ENCODE peak calls at places on chromosomes 7 and 10, in nine cellular contexts. One of them, this sample, is unnamed.

GRCh38 chr7:100837099-100837836 is 9.9 kb upstream of the EPHB4 start:
- DNase-seq in AG20443: peak
- DNase-seq in stimulated activated CD4-positive, alpha-beta T cell treated with anti-CD3 and anti-CD28 coated beads, Interleukin-4, amount 100 ng/mL, for 4 hours: peak
- DNase-seq in endothelial cell: peak
- DNase-seq in brain microvascular endothelial cell: peak
- DNase-seq in NCI-H2081 treated with DMSO at 0.1 percent for 48 hours: no peak
- DNase-seq in Kasumi-1: peak
- DNase-seq in amniotic stem cell: peak
- DNase-seq in Peyer's patch: peak
- DNase-seq in this sample: peak

GRCh38 chr7:80699030-80699638 is 60.7 kb downstream of the CD36 start:
- DNase-seq in AG20443: peak
- DNase-seq in stimulated activated CD4-positive, alpha-beta T cell treated with anti-CD3 and anti-CD28 coated beads, Interleukin-4, amount 100 ng/mL, for 4 hours: no peak
- DNase-seq in NCI-H2081 treated with DMSO at 0.1 percent for 48 hours: peak
- DNase-seq in Kasumi-1: peak
- DNase-seq in brain microvascular endothelial cell: no peak
- DNase-seq in endothelial cell: no peak
- DNase-seq in Peyer's patch: no peak
- DNase-seq in amniotic stem cell: peak
- DNase-seq in this sample: peak

GRCh38 chr10:80459047-80459865 is 5.1 kb downstream of the TSPAN14 start:
- DNase-seq in Kasumi-1: peak
- DNase-seq in stimulated activated CD4-positive, alpha-beta T cell treated with anti-CD3 and anti-CD28 coated beads, Interleukin-4, amount 100 ng/mL, for 4 hours: peak
- DNase-seq in AG20443: peak
- DNase-seq in endothelial cell: no peak
- DNase-seq in Peyer's patch: peak
- DNase-seq in NCI-H2081 treated with DMSO at 0.1 percent for 48 hours: no peak
- DNase-seq in amniotic stem cell: no peak
- DNase-seq in brain microvascular endothelial cell: no peak
- DNase-seq in this sample: peak

GRCh38 chr7:38704751-38705150 is 73.6 kb upstream of the AMPH start:
- DNase-seq in stimulated activated CD4-positive, alpha-beta T cell treated with anti-CD3 and anti-CD28 coated beads, Interleukin-4, amount 100 ng/mL, for 4 hours: no peak
- DNase-seq in brain microvascular endothelial cell: no peak
- DNase-seq in endothelial cell: no peak
- DNase-seq in Kasumi-1: no peak
- DNase-seq in amniotic stem cell: no peak
- DNase-seq in AG20443: peak
- DNase-seq in Peyer's patch: no peak
- DNase-seq in NCI-H2081 treated with DMSO at 0.1 percent for 48 hours: no peak
- DNase-seq in this sample: no peak

GRCh38 chr10:97673736-97674525 is 13.1 kb downstream of the AVPI1 start:
- DNase-seq in amniotic stem cell: no peak
- DNase-seq in AG20443: peak
- DNase-seq in NCI-H2081 treated with DMSO at 0.1 percent for 48 hours: no peak
- DNase-seq in stimulated activated CD4-positive, alpha-beta T cell treated with anti-CD3 and anti-CD28 coated beads, Interleukin-4, amount 100 ng/mL, for 4 hours: no peak
- DNase-seq in Peyer's patch: no peak
- DNase-seq in endothelial cell: no peak
- DNase-seq in brain microvascular endothelial cell: peak
- DNase-seq in Kasumi-1: peak
- DNase-seq in this sample: peak

GRCh38 chr10:84329094-84329611 is 764 bp downstream of the CCSER2 start:
- DNase-seq in brain microvascular endothelial cell: peak
- DNase-seq in Kasumi-1: peak
- DNase-seq in amniotic stem cell: no peak
- DNase-seq in stimulated activated CD4-positive, alpha-beta T cell treated with anti-CD3 and anti-CD28 coated beads, Interleukin-4, amount 100 ng/mL, for 4 hours: peak
- DNase-seq in endothelial cell: peak
- DNase-seq in AG20443: peak
- DNase-seq in NCI-H2081 treated with DMSO at 0.1 percent for 48 hours: no peak
- DNase-seq in Peyer's patch: no peak
- DNase-seq in this sample: peak

GRCh38 chr7:107889992-107890391 is 991 bp upstream of the DLD start:
- DNase-seq in Kasumi-1: no peak
- DNase-seq in stimulated activated CD4-positive, alpha-beta T cell treated with anti-CD3 and anti-CD28 coated beads, Interleukin-4, amount 100 ng/mL, for 4 hours: no peak
- DNase-seq in AG20443: no peak
- DNase-seq in amniotic stem cell: no peak
- DNase-seq in brain microvascular endothelial cell: no peak
- DNase-seq in NCI-H2081 treated with DMSO at 0.1 percent for 48 hours: no peak
- DNase-seq in endothelial cell: no peak
- DNase-seq in Peyer's patch: no peak
- DNase-seq in this sample: no peak

GRCh38 chr10:78470267-78471103 is 436.8 kb downstream of the RPS24 start:
- DNase-seq in Peyer's patch: no peak
- DNase-seq in endothelial cell: no peak
- DNase-seq in AG20443: no peak
- DNase-seq in stimulated activated CD4-positive, alpha-beta T cell treated with anti-CD3 and anti-CD28 coated beads, Interleukin-4, amount 100 ng/mL, for 4 hours: no peak
- DNase-seq in Kasumi-1: no peak
- DNase-seq in NCI-H2081 treated with DMSO at 0.1 percent for 48 hours: no peak
- DNase-seq in amniotic stem cell: no peak
- DNase-seq in brain microvascular endothelial cell: no peak
- DNase-seq in this sample: no peak

GRCh38 chr10:43734716-43735115 is 86.0 kb upstream of the ZNF32 start:
- DNase-seq in NCI-H2081 treated with DMSO at 0.1 percent for 48 hours: no peak
- DNase-seq in stimulated activated CD4-positive, alpha-beta T cell treated with anti-CD3 and anti-CD28 coated beads, Interleukin-4, amount 100 ng/mL, for 4 hours: no peak
- DNase-seq in endothelial cell: no peak
- DNase-seq in amniotic stem cell: no peak
- DNase-seq in AG20443: no peak
- DNase-seq in Kasumi-1: no peak
- DNase-seq in Peyer's patch: no peak
- DNase-seq in brain microvascular endothelial cell: no peak
- DNase-seq in this sample: no peak

GRCh38 chr10:46222364-46222935 is 64.3 kb upstream of the ANTXRL start:
- DNase-seq in NCI-H2081 treated with DMSO at 0.1 percent for 48 hours: no peak
- DNase-seq in endothelial cell: no peak
- DNase-seq in Kasumi-1: no peak
- DNase-seq in brain microvascular endothelial cell: peak
- DNase-seq in stimulated activated CD4-positive, alpha-beta T cell treated with anti-CD3 and anti-CD28 coated beads, Interleukin-4, amount 100 ng/mL, for 4 hours: no peak
- DNase-seq in Peyer's patch: no peak
- DNase-seq in amniotic stem cell: no peak
- DNase-seq in AG20443: peak
- DNase-seq in this sample: peak

GRCh38 chr10:76051007-76051936 is 619.8 kb downstream of the LRMDA start:
- DNase-seq in Kasumi-1: no peak
- DNase-seq in NCI-H2081 treated with DMSO at 0.1 percent for 48 hours: no peak
- DNase-seq in endothelial cell: no peak
- DNase-seq in brain microvascular endothelial cell: no peak
- DNase-seq in amniotic stem cell: no peak
- DNase-seq in Peyer's patch: no peak
- DNase-seq in stimulated activated CD4-positive, alpha-beta T cell treated with anti-CD3 and anti-CD28 coated beads, Interleukin-4, amount 100 ng/mL, for 4 hours: no peak
- DNase-seq in AG20443: no peak
- DNase-seq in this sample: no peak

GRCh38 chr7:39413866-39414668 is 152.1 kb upstream of the YAE1 start:
- DNase-seq in endothelial cell: peak
- DNase-seq in Kasumi-1: peak
- DNase-seq in Peyer's patch: peak
- DNase-seq in amniotic stem cell: no peak
- DNase-seq in AG20443: peak
- DNase-seq in stimulated activated CD4-positive, alpha-beta T cell treated with anti-CD3 and anti-CD28 coated beads, Interleukin-4, amount 100 ng/mL, for 4 hours: peak
- DNase-seq in brain microvascular endothelial cell: peak
- DNase-seq in NCI-H2081 treated with DMSO at 0.1 percent for 48 hours: no peak
- DNase-seq in this sample: peak

GRCh38 chr7:47902013-47902412 is 46.3 kb downstream of the PKD1L1 start:
- DNase-seq in endothelial cell: no peak
- DNase-seq in NCI-H2081 treated with DMSO at 0.1 percent for 48 hours: no peak
- DNase-seq in amniotic stem cell: no peak
- DNase-seq in Kasumi-1: no peak
- DNase-seq in Peyer's patch: no peak
- DNase-seq in AG20443: no peak
- DNase-seq in brain microvascular endothelial cell: no peak
- DNase-seq in stimulated activated CD4-positive, alpha-beta T cell treated with anti-CD3 and anti-CD28 coated beads, Interleukin-4, amount 100 ng/mL, for 4 hours: no peak
- DNase-seq in this sample: no peak

GRCh38 chr10:69721690-69722310 is 79.9 kb upstream of the COL13A1 start:
- DNase-seq in AG20443: peak
- DNase-seq in stimulated activated CD4-positive, alpha-beta T cell treated with anti-CD3 and anti-CD28 coated beads, Interleukin-4, amount 100 ng/mL, for 4 hours: no peak
- DNase-seq in brain microvascular endothelial cell: peak
- DNase-seq in Peyer's patch: no peak
- DNase-seq in Kasumi-1: no peak
- DNase-seq in amniotic stem cell: no peak
- DNase-seq in NCI-H2081 treated with DMSO at 0.1 percent for 48 hours: no peak
- DNase-seq in endothelial cell: peak
- DNase-seq in this sample: peak

GRCh38 chr7:32275216-32275979 is 205.2 kb upstream of the PDE1C start:
- DNase-seq in amniotic stem cell: no peak
- DNase-seq in Kasumi-1: no peak
- DNase-seq in stimulated activated CD4-positive, alpha-beta T cell treated with anti-CD3 and anti-CD28 coated beads, Interleukin-4, amount 100 ng/mL, for 4 hours: no peak
- DNase-seq in brain microvascular endothelial cell: no peak
- DNase-seq in Peyer's patch: no peak
- DNase-seq in AG20443: no peak
- DNase-seq in NCI-H2081 treated with DMSO at 0.1 percent for 48 hours: no peak
- DNase-seq in endothelial cell: no peak
- DNase-seq in this sample: no peak

GRCh38 chr10:101389986-101390531 is 36.1 kb downstream of the BTRC start:
- DNase-seq in Peyer's patch: no peak
- DNase-seq in brain microvascular endothelial cell: no peak
- DNase-seq in amniotic stem cell: no peak
- DNase-seq in endothelial cell: no peak
- DNase-seq in Kasumi-1: no peak
- DNase-seq in stimulated activated CD4-positive, alpha-beta T cell treated with anti-CD3 and anti-CD28 coated beads, Interleukin-4, amount 100 ng/mL, for 4 hours: no peak
- DNase-seq in AG20443: no peak
- DNase-seq in NCI-H2081 treated with DMSO at 0.1 percent for 48 hours: no peak
- DNase-seq in this sample: no peak

GRCh38 chr7:107813524-107813923 is 10.5 kb upstream of the SLC26A3 start:
- DNase-seq in NCI-H2081 treated with DMSO at 0.1 percent for 48 hours: no peak
- DNase-seq in AG20443: no peak
- DNase-seq in Kasumi-1: no peak
- DNase-seq in brain microvascular endothelial cell: no peak
- DNase-seq in stimulated activated CD4-positive, alpha-beta T cell treated with anti-CD3 and anti-CD28 coated beads, Interleukin-4, amount 100 ng/mL, for 4 hours: no peak
- DNase-seq in Peyer's patch: no peak
- DNase-seq in amniotic stem cell: no peak
- DNase-seq in endothelial cell: no peak
- DNase-seq in this sample: no peak

GRCh38 chr10:15084502-15084922 is 4.1 kb downstream of the ACBD7 start:
- DNase-seq in endothelial cell: no peak
- DNase-seq in amniotic stem cell: peak
- DNase-seq in brain microvascular endothelial cell: peak
- DNase-seq in NCI-H2081 treated with DMSO at 0.1 percent for 48 hours: no peak
- DNase-seq in Kasumi-1: no peak
- DNase-seq in stimulated activated CD4-positive, alpha-beta T cell treated with anti-CD3 and anti-CD28 coated beads, Interleukin-4, amount 100 ng/mL, for 4 hours: no peak
- DNase-seq in Peyer's patch: no peak
- DNase-seq in AG20443: peak
- DNase-seq in this sample: peak

GRCh38 chr10:126166797-126167196 is 221.5 kb downstream of the ADAM12 start:
- DNase-seq in amniotic stem cell: no peak
- DNase-seq in stimulated activated CD4-positive, alpha-beta T cell treated with anti-CD3 and anti-CD28 coated beads, Interleukin-4, amount 100 ng/mL, for 4 hours: no peak
- DNase-seq in Peyer's patch: no peak
- DNase-seq in AG20443: no peak
- DNase-seq in brain microvascular endothelial cell: no peak
- DNase-seq in Kasumi-1: no peak
- DNase-seq in NCI-H2081 treated with DMSO at 0.1 percent for 48 hours: no peak
- DNase-seq in endothelial cell: no peak
- DNase-seq in this sample: no peak